ENCODE peak calls at places on chromosomes 11 and 22, in four cellular contexts. E is astrocyte, N is mammary epithelial cell, J is HCT116. S is an unnamed sample.

GRCh38 chr11:133606122-133606521 is 73.8 kb upstream of the OPCML start:
- DNase-seq in N (no peak), E (no peak), J (no peak), S (no peak)

GRCh38 chr11:130179396-130180306 is 20.1 kb downstream of the ST14 start:
- DNase-seq in N (no peak), E (no peak), J (no peak), S (no peak)

GRCh38 chr22:18991828-18992442 is 55.8 kb upstream of the PRODH start:
- DNase-seq in N (no peak), J (no peak), E (no peak), S (no peak)

GRCh38 chr11:46050652-46051051 is 70.6 kb downstream of the PHF21A start:
- DNase-seq in E (no peak), J (no peak), N (no peak), S (no peak)

GRCh38 chr22:34105461-34106062 is 185.3 kb upstream of the LARGE1 start:
- DNase-seq in E (no peak), J (no peak), N (peak; percentile 20), S (no peak)

GRCh38 chr11:111833524-111833923 is 37.9 kb downstream of the ALG9 start:
- DNase-seq in J (no peak), N (no peak), E (no peak), S (no peak)

GRCh38 chr11:134830312-134830711 is 418.3 kb upstream of the B3GAT1 start:
- DNase-seq in E (no peak), N (no peak), J (no peak), S (no peak)

GRCh38 chr11:115422013-115422697 is 82.1 kb downstream of the CADM1 start:
- DNase-seq in N (no peak), E (no peak), J (no peak), S (no peak)

GRCh38 chr11:726278-726915 is 20.4 kb downstream of the EPS8L2 start:
- DNase-seq in J (no peak), E (peak; percentile 53), N (peak; percentile 83), S (peak; percentile 95)

GRCh38 chr11:67642148-67642475 is 2.5 kb upstream of the TBX10 start:
- DNase-seq in E (no peak), N (no peak), J (no peak), S (no peak)

GRCh38 chr22:31917227-31917921 is 27.0 kb upstream of the YWHAH start:
- DNase-seq in J (no peak), E (no peak), N (no peak), S (no peak)

GRCh38 chr22:44335903-44336803 is 23.4 kb upstream of the SHISAL1 start:
- DNase-seq in E (no peak), J (no peak), N (no peak), S (peak; percentile 41)

GRCh38 chr11:120835601-120836228 is 188.2 kb upstream of the TBCEL start:
- DNase-seq in E (peak; percentile 18), J (no peak), N (no peak), S (no peak)

GRCh38 chr22:39384750-39385480 is 14.7 kb upstream of the TAB1 start:
- DNase-seq in N (no peak), J (no peak), E (no peak), S (no peak)

GRCh38 chr11:46120711-46121327 is 435 bp downstream of the PHF21A start:
- DNase-seq in E (peak; percentile 82), J (no peak), N (peak; percentile 70), S (peak; percentile 72)

GRCh38 chr11:128477811-128478210 is 109.5 kb downstream of the ETS1 start:
- DNase-seq in E (no peak), J (no peak), N (no peak), S (no peak)

GRCh38 chr11:70109006-70109405 is 30.9 kb downstream of the ANO1 start:
- DNase-seq in N (no peak), E (peak; percentile 56), J (no peak), S (no peak)

GRCh38 chr22:25742918-25743708 is 1.1 kb downstream of the MYO18B start:
- DNase-seq in E (no peak), N (no peak), J (no peak), S (no peak)

GRCh38 chr11:12086271-12087074 is 23.9 kb upstream of the MICAL2 start:
- DNase-seq in E (peak; percentile 98), N (peak; percentile 93), J (peak; percentile 63), S (peak; percentile 94)

GRCh38 chr11:87528752-87529151 is 491.0 kb downstream of the TMEM135 start:
- DNase-seq in E (no peak), J (no peak), N (no peak), S (no peak)

GRCh38 chr11:105915036-105915435 is 107.0 kb downstream of the MSANTD4 start:
- DNase-seq in E (no peak), J (no peak), N (no peak), S (no peak)

GRCh38 chr11:5809905-5810792 is 1.4 kb downstream of the OR52N2 start:
- DNase-seq in J (no peak), E (no peak), N (no peak), S (no peak)

GRCh38 chr11:130523609-130524008 is 75.2 kb downstream of the ADAMTS15 start:
- DNase-seq in J (no peak), E (peak; percentile 96), N (no peak), S (no peak)

GRCh38 chr22:43392385-43392989 is 19.3 kb upstream of the MPPED1 start:
- DNase-seq in E (no peak), N (no peak), J (no peak), S (no peak)

GRCh38 chr22:26857169-26857568 is 199.8 kb downstream of the MIAT start:
- DNase-seq in N (no peak), J (no peak), E (no peak), S (no peak)

GRCh38 chr11:72326151-72326842 is 82.3 kb upstream of the PHOX2A start:
- DNase-seq in N (peak; percentile 32), J (no peak), E (peak; percentile 68), S (no peak)

GRCh38 chr11:19953909-19954308 is 206.4 kb downstream of the DBX1 start:
- DNase-seq in N (peak; percentile 80), J (peak; percentile 24), E (peak; percentile 94), S (peak; percentile 52)

GRCh38 chr11:114162719-114163123 is 103.2 kb downstream of the ZBTB16 start:
- DNase-seq in N (peak; percentile 95), E (peak; percentile 93), J (no peak), S (peak; percentile 45)

GRCh38 chr22:31983911-31984661 is 39.8 kb downstream of the YWHAH start:
- DNase-seq in N (no peak), E (no peak), J (no peak), S (no peak)

GRCh38 chr11:2780850-2781412 is 81.1 kb upstream of the KCNQ1OT1 start:
- DNase-seq in J (no peak), N (no peak), E (no peak), S (no peak)

GRCh38 chr11:74532496-74533246 is 39.1 kb upstream of the LIPT2 start:
- DNase-seq in N (peak; percentile 88), E (no peak), J (peak; percentile 44), S (peak; percentile 64)

GRCh38 chr11:131618203-131618602 is 247.8 kb downstream of the NTM start:
- DNase-seq in E (no peak), J (no peak), N (no peak), S (no peak)

GRCh38 chr22:50059185-50059880 is 1.2 kb upstream of the TTLL8 start:
- DNase-seq in E (no peak), N (no peak), J (no peak), S (no peak)

GRCh38 chr11:64009710-64010109 is 23.5 kb downstream of the OTUB1 start:
- DNase-seq in J (no peak), E (no peak), N (no peak), S (no peak)

GRCh38 chr11:16964501-16964900 is 49.7 kb downstream of the PLEKHA7 start:
- DNase-seq in E (no peak), J (no peak), N (no peak), S (no peak)
- H3K79me2 ChIP-seq in E (no peaks in the 10 kb centered on the region), J (no peaks in the 10 kb centered on the region), N (no peaks in the 10 kb centered on the region), S (peaks cover 40% of the 10 kb centered on the region)

GRCh38 chr11:61298663-61299244 is 3.6 kb upstream of the VWCE start:
- DNase-seq in N (no peak), J (no peak), E (no peak), S (no peak)
- H3K27ac ChIP-seq in N (no peak overlapping the region), J (no peak overlapping the region), E (no peak overlapping the region), S (no peak overlapping the region)

GRCh38 chr22:46351767-46352166 is 16.3 kb downstream of the TRMU start:
- DNase-seq in N (no peak), E (no peak), J (no peak), S (no peak)
- H3K36me3 ChIP-seq in N (peaks cover 24% of the 10 kb centered on the region), E (peaks cover 23% of the 10 kb centered on the region), J (peaks cover 52% of the 10 kb centered on the region), S (peaks cover 15% of the 10 kb centered on the region)

GRCh38 chr11:35785287-35786167 is 123.0 kb downstream of the TRIM44 start:
- DNase-seq in J (no peak), E (no peak), N (peak; percentile 36), S (no peak)

GRCh38 chr11:35783803-35784202 is 121.2 kb downstream of the TRIM44 start:
- DNase-seq in J (no peak), E (no peak), N (no peak), S (no peak)

GRCh38 chr11:35786188-35786587 is 123.6 kb downstream of the TRIM44 start:
- DNase-seq in J (no peak), N (no peak), E (no peak), S (no peak)

GRCh38 chr11:35786918-35787557 is 124.5 kb downstream of the TRIM44 start:
- DNase-seq in J (no peak), E (no peak), N (no peak), S (no peak)

GRCh38 chr11:35784699-35785098 is 122.1 kb downstream of the TRIM44 start:
- DNase-seq in J (no peak), N (no peak), E (no peak), S (no peak)
- H3K79me2 ChIP-seq in J (no peaks in the 10 kb centered on the region), N (peaks cover 49% of the 10 kb centered on the region), E (peaks cover 26% of the 10 kb centered on the region), S (peaks cover 27% of the 10 kb centered on the region)

GRCh38 chr11:16982256-16982671 is 31.9 kb downstream of the PLEKHA7 start:
- DNase-seq in J (no peak), E (no peak), N (no peak), S (peak; percentile 74)
- H3K27ac ChIP-seq in J (no peak overlapping the region), E (peak overlapping the region; percentile 70), N (peak overlapping the region; percentile 48), S (peak overlapping the region; percentile 80)

GRCh38 chr11:65821107-65821506 is 12.7 kb upstream of the SNX32 start:
- DNase-seq in E (no peak), N (no peak), J (no peak), S (no peak)
- H3K36me3 ChIP-seq in E (no peaks in the 10 kb centered on the region), N (no peaks in the 10 kb centered on the region), J (no peaks in the 10 kb centered on the region), S (no peaks in the 10 kb centered on the region)